ENCODE peak calls at places on chromosome 3, in eight cellular contexts. O, D, X, N, H, W, Z and Q are unnamed samples.

GRCh38 chr3:13541691-13542090 is 7.2 kb upstream of the FBLN2 start:
- DNase-seq in O (no peak), W (no peak), X (no peak), N (peak), D (no peak), Z (no peak), H (no peak), Q (no peak)

GRCh38 chr3:39108309-39108708 is 829 bp downstream of the TTC21A start:
- DNase-seq in W (no peak), N (no peak), D (no peak), X (no peak), O (no peak), H (peak), Z (peak), Q (no peak)

GRCh38 chr3:128152419-128153155 is 694 bp upstream of the EEFSEC start:
- DNase-seq in X (no peak), N (no peak), O (no peak), W (no peak), H (no peak), D (no peak), Z (no peak), Q (no peak)

GRCh38 chr3:60708191-60708975 is 542.9 kb downstream of the FHIT start:
- DNase-seq in O (no peak), W (no peak), X (no peak), D (no peak), Z (no peak), H (no peak), N (peak), Q (peak)

GRCh38 chr3:4850211-4850927 is 128.9 kb upstream of the BHLHE40 start:
- DNase-seq in Z (peak), X (no peak), W (no peak), H (no peak), N (no peak), D (no peak), O (no peak), Q (no peak)

GRCh38 chr3:39808467-39809180 is 785 bp upstream of the MYRIP start:
- DNase-seq in X (peak), W (no peak), Z (no peak), N (peak), H (no peak), O (no peak), D (no peak), Q (peak)

GRCh38 chr3:30943206-30943605 is 48.7 kb upstream of the GADL1 start:
- DNase-seq in N (no peak), O (no peak), W (no peak), X (no peak), D (no peak), H (no peak), Z (no peak), Q (peak)

GRCh38 chr3:167110906-167111305 is 269.2 kb downstream of the ZBBX start:
- DNase-seq in W (no peak), X (no peak), Z (no peak), D (peak), N (no peak), O (no peak), H (no peak), Q (no peak)

GRCh38 chr3:58537412-58538301 is 667 bp upstream of the ACOX2 start:
- DNase-seq in W (no peak), O (no peak), N (no peak), X (no peak), H (no peak), D (no peak), Z (no peak), Q (peak)

GRCh38 chr3:4895848-4896247 is 83.4 kb upstream of the BHLHE40 start:
- DNase-seq in D (no peak), O (no peak), N (peak), X (no peak), Z (no peak), H (no peak), W (no peak), Q (peak)

GRCh38 chr3:123880998-123881561 is 3.1 kb downstream of the MYLK start:
- DNase-seq in D (no peak), X (peak), O (no peak), Z (no peak), H (no peak), N (peak), W (no peak), Q (peak)

GRCh38 chr3:34361921-34362320 is 563.5 kb downstream of the PDCD6IP start:
- DNase-seq in O (no peak), W (no peak), X (no peak), H (peak), D (no peak), N (no peak), Z (no peak), Q (no peak)